ENCODE peak calls at places on chromosomes 13 and 19, in four cellular contexts. V is CD8-positive, alpha-beta memory T cell; J is right cardiac atrium; T is ovary. U is an unnamed sample.

GRCh38 chr19:40662925-40663711 is 27.3 kb downstream of the NUMBL start:
- DNase-seq in V (peak), J (peak), T (peak), U (peak)

GRCh38 chr19:43983544-43983911 is 460 bp upstream of the ZNF155 start:
- DNase-seq in V (no peak), J (no peak), T (no peak), U (no peak)

GRCh38 chr19:38388310-38389100 is at the start of gene SPRED3:
- DNase-seq in V (peak), J (peak), T (peak), U (peak)

GRCh38 chr19:32691952-32692726 is 518 bp downstream of the NUDT19 start:
- DNase-seq in V (peak), J (peak), T (peak), U (peak)

GRCh38 chr13:51938454-51938853 is 72.8 kb downstream of the ATP7B start:
- DNase-seq in V (no peak), J (no peak), T (no peak), U (no peak)

GRCh38 chr13:59408738-59409137 is 755.0 kb downstream of the DIAPH3 start:
- DNase-seq in V (no peak), J (no peak), T (no peak), U (no peak)

GRCh38 chr13:111456452-111457230 is 136.2 kb downstream of the TEX29 start:
- DNase-seq in V (no peak), J (no peak), T (no peak), U (no peak)

GRCh38 chr13:113935081-113935511 is 38.8 kb downstream of the C13orf46 start:
- DNase-seq in V (no peak), J (peak), T (no peak), U (no peak)

GRCh38 chr13:98839826-98840769 is 87.6 kb upstream of the SLC15A1 start:
- DNase-seq in V (peak), J (peak), T (peak), U (peak)

GRCh38 chr19:30637926-30638325 is 265.7 kb downstream of the ZNF536 start:
- DNase-seq in V (no peak), J (no peak), T (no peak), U (no peak)

DNA sequence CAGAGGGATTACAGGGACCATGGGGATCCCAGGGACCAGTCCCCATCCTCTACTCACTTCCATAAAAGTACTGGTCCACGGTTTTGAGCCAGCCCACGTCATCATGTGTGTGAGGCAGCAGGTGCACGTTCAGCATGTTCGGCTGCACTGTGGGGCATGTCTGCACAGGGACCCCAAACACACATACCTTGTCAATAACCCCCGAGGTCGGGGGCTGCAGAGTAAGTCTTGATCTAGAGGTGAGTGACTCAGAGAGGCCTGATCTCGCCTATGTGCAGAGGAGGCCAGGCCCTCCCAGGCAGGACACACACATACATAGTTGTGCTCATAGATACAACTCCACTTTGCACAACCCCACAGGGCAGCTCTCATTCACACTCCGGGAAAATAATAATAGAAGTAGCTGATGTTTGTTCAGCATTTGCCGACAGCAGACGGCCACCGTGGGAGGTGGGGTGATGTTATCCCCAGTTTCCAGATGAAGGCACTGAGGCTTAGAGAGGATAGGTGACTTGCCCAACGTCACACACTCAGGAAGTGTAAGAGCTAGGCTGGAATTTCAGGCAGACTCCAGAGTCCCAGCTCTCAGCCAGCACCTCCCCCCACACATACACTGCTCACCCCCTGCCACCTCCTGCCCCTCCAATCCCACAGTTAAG is 767 bp downstream of the MAN2B1 start:
- DNase-seq in V (no peak), J (peak), T (no peak), U (no peak)
- H3K27ac ChIP-seq in V (peak), J (peak), T (no peak), U (no peak)

GRCh38 chr13:101416181-101417042 is at the start of gene NALCN:
- DNase-seq in V (no peak), J (peak), T (no peak), U (peak)
- H3K4me3 ChIP-seq in V (no peak), J (peak), T (peak), U (peak)

DNA sequence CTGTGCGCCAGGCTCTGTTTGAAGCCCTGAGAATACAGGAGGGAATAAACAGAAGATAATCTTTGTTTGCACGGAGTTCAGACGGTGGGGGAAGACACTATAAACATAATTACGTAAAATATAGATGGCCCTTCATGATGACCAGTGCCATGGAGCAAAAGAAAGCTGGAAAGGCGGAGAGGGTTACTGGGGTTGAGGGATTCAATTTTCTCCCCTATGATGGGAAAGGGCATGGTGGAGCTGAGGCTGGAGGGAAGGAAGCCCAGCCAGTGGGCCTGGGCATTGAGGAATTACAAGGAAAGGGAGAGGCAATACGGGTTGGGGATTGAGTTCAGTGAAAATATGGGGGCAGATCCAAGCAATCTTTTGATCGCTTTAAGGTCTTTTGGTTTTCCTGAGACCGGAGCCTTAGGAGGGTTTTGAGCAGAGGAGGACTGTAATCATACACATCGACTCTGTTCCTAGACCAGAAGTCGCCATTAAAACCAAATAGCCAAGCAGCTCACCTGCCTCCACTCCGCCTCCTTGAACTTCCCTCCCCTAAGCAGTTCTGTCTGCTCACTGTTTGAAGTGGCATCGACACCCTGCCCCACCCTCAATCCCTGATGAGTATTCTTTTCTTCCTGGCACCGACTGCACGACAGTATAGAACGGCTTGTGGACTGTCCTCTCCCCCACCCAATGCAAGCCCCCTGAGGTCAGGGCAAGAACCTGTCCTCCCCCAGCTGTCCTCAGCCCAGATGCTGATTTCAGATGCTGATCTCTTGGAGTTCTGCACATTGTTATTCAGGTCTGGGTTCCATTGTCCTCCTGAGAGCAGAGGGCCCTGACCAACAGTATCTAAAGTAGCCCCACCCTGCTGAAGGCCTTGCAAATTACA is 813 bp upstream of the ZNF296 start:
- DNase-seq in V (no peak), J (peak), T (no peak), U (no peak)
- H3K27ac ChIP-seq in V (peak), J (no peak), T (no peak), U (peak)

DNA sequence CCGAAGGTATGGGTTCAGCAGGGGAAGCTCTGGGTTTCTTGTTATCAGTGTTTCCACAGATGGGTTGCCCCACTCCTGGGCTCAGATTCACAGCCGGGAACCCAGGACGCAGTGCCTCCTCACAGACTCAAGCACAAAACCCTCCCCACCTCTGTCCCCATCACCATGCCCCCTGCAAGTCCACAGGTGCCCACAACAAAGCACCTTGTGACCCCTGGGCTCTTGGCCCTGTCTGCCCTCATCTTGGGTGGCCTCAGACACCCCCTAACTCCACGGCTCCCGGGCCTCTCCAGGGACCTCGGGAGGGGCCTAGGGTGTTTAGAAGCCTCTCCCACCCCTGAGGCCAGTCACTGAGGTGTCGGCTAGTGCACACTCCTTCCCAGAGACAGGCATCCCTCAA is 231.7 kb downstream of the TUBA3C start:
- DNase-seq in V (no peak), J (no peak), T (no peak), U (no peak)
- H3K4me3 ChIP-seq in V (no peak), J (no peak), T (no peak), U (no peak)

GRCh38 chr19:58091251-58091995 is 6.6 kb downstream of the ZSCAN18 start:
- DNase-seq in V (no peak), J (no peak), T (no peak), U (peak)
- H3K27ac ChIP-seq in V (no peak), J (no peak), T (no peak), U (no peak)

DNA sequence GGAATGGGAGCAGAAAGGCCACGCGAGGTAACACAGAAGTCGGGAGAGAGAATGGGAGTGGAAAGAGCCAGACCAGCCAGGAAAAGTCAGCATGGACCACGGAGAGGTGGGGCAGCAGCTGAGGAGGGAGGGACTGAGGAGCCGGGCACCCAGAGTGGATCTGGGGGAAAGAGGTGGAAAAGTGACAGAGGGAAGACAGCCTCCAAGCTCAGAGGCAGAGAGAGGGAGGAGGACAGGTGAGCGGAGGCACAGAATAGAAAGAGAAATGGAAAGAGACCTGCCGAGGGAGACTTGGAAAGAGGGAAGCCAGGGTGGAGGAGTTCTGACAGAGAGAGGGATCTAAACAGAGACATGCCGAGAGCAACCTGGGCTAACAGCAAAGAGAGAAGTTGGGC is 1.6 kb downstream of the GRIK5 start:
- DNase-seq in V (no peak), J (no peak), T (no peak), U (no peak)
- H3K4me3 ChIP-seq in V (no peak), J (no peak), T (no peak), U (peak)

DNA sequence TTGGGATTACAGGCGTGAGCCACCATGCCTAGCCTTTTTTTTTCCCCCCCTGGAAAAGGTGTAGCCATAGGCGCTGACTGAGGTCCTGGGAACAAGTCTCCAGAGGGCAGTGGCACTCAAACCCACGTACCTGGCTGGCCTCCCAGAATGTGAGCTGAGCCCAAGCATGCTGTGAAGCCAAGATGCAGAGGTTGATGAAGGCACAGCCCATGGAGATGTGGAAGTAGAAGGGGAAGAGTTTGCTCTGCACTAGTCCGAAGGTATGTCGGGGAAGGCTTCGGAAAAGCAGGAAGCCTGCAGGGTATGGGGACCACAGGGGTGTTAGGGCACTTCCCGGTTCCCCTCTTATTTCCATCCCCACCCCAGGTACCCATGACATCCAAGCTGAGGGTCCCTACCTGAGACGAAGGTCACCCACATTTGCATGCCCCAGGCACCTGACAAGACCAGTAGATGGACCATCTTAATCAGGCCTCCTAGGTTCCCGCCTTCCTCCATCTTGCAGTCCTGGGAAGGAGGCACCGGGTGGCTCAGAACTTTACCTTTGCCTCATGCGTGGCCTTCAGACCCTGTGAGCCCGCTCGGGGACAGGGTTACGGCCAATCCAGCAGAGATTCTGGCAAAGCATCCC is 831 bp downstream of the TMEM205 start:
- DNase-seq in V (no peak), J (no peak), T (no peak), U (no peak)
- H3K27ac ChIP-seq in V (peak), J (peak), T (no peak), U (peak)

GRCh38 chr19:50419022-50419579 is 363 bp downstream of the SPIB start:
- DNase-seq in V (no peak), J (no peak), T (no peak), U (no peak)
- H3K4me3 ChIP-seq in V (no peak), J (no peak), T (no peak), U (peak)